ENCODE peak calls at places on chromosome 22, in nine cellular contexts. V is uterus; C is HepG2; K is AG10803; S is HFFc6; W is tibial nerve; U is NB4; Y is lung; M is CD8-positive, alpha-beta T cell. F is an unnamed sample.

GRCh38 chr22:50710886-50711285 is 27.1 kb upstream of the ACR start:
- DNase-seq in V (no peak), C (no peak), K (no peak), S (no peak), W (no peak), U (no peak), Y (no peak), M (no peak), F (no peak)

GRCh38 chr22:37741312-37741795 is 44.5 kb downstream of the TRIOBP start:
- DNase-seq in V (peak; percentile 97), C (peak; percentile 73), K (peak; percentile 98), S (peak; percentile 83), W (peak; percentile 93), U (peak; percentile 97), Y (peak; percentile 86), M (no peak), F (no peak)

GRCh38 chr22:20955548-20955947 is 11.5 kb upstream of the AIFM3 start:
- DNase-seq in V (no peak), C (no peak), K (no peak), S (no peak), W (no peak), U (no peak), Y (no peak), M (no peak), F (no peak)

GRCh38 chr22:38442967-38443674 is 11.9 kb downstream of the KCNJ4 start:
- DNase-seq in V (no peak), C (no peak), K (no peak), S (no peak), W (no peak), U (no peak), Y (no peak), M (no peak), F (no peak)

GRCh38 chr22:41596776-41597634 is 7.4 kb upstream of the PMM1 start:
- DNase-seq in V (peak; percentile 54), C (peak; percentile 39), K (peak; percentile 47), S (peak; percentile 18), W (peak; percentile 40), U (peak; percentile 66), Y (peak; percentile 65), M (peak; percentile 37), F (no peak)

GRCh38 chr22:29147241-29147919 is 58.3 kb upstream of the EMID1 start:
- DNase-seq in V (no peak), C (no peak), K (no peak), S (no peak), W (no peak), U (no peak), Y (no peak), M (no peak), F (no peak)

GRCh38 chr22:39207141-39208012 is 37.4 kb downstream of the PDGFB start:
- DNase-seq in V (no peak), C (no peak), K (peak; percentile 56), S (no peak), W (no peak), U (no peak), Y (no peak), M (no peak), F (no peak)

GRCh38 chr22:39994566-39995345 is at the start of gene FAM83F:
- DNase-seq in V (no peak), C (no peak), K (no peak), S (no peak), W (no peak), U (no peak), Y (no peak), M (peak; percentile 25), F (peak; percentile 81)

GRCh38 chr22:48334971-48335370 is 1492.7 kb downstream of the BRD1 start:
- DNase-seq in V (no peak), C (no peak), K (no peak), S (no peak), W (no peak), U (no peak), Y (no peak), M (no peak), F (no peak)

GRCh38 chr22:41595703-41596102 is 6.1 kb upstream of the PMM1 start:
- DNase-seq in V (no peak), C (no peak), K (no peak), S (no peak), W (no peak), U (no peak), Y (no peak), M (no peak), F (no peak)

GRCh38 chr22:50150161-50151129 is 20.1 kb upstream of the PANX2 start:
- DNase-seq in V (no peak), C (no peak), K (no peak), S (no peak), W (no peak), U (no peak), Y (no peak), M (no peak), F (no peak)

GRCh38 chr22:37529652-37530345 is 10.6 kb upstream of the CARD10 start:
- DNase-seq in V (no peak), C (no peak), K (no peak), S (no peak), W (no peak), U (peak; percentile 30), Y (no peak), M (no peak), F (no peak)

GRCh38 chr22:30373331-30374325 is 13.6 kb downstream of the RNF215 start:
- DNase-seq in V (no peak), C (no peak), K (no peak), S (no peak), W (no peak), U (no peak), Y (no peak), M (no peak), F (no peak)

GRCh38 chr22:21666786-21667185 is 974 bp downstream of the PPIL2 start:
- DNase-seq in V (no peak), C (no peak), K (no peak), S (no peak), W (no peak), U (no peak), Y (no peak), M (no peak), F (no peak)

GRCh38 chr22:23652711-23653110 is 20.6 kb upstream of the DRICH1 start:
- DNase-seq in V (no peak), C (no peak), K (no peak), S (no peak), W (no peak), U (no peak), Y (no peak), M (no peak), F (no peak)

GRCh38 chr22:36365020-36365411 is 22.8 kb downstream of the MYH9 start:
- DNase-seq in V (peak; percentile 75), C (no peak), K (peak; percentile 87), S (peak; percentile 95), W (no peak), U (peak; percentile 83), Y (no peak), M (peak; percentile 84), F (peak; percentile 77)

GRCh38 chr22:17154971-17155370 is 4.1 kb downstream of the HDHD5 start:
- DNase-seq in V (no peak), C (no peak), K (no peak), S (no peak), W (no peak), U (no peak), Y (no peak), M (no peak), F (no peak)

GRCh38 chr22:17157714-17158113 is 1.4 kb downstream of the HDHD5 start:
- DNase-seq in V (no peak), C (no peak), K (no peak), S (no peak), W (no peak), U (no peak), Y (no peak), M (no peak), F (no peak)

GRCh38 chr22:17158176-17158567 is 905 bp downstream of the HDHD5 start:
- DNase-seq in V (no peak), C (no peak), K (no peak), S (no peak), W (no peak), U (no peak), Y (no peak), M (no peak), F (no peak)

GRCh38 chr22:17158568-17159503 is at the start of gene HDHD5:
- DNase-seq in V (peak; percentile 84), C (no peak), K (peak; percentile 86), S (peak; percentile 85), W (peak; percentile 86), U (peak; percentile 91), Y (peak; percentile 89), M (peak; percentile 90), F (peak; percentile 96)

GRCh38 chr22:17155941-17156340 is 3.1 kb downstream of the HDHD5 start:
- DNase-seq in V (no peak), C (no peak), K (no peak), S (no peak), W (no peak), U (peak; percentile 37), Y (no peak), M (no peak), F (no peak)
- TF ChIP-seq CTCF in V (no peak), C (no peak), K (no peak), S (no peak), W (no peak), U (no peak), Y (no peak), M (no peak), F (no peak)

GRCh38 chr22:19891350-19892248 is 36.9 kb upstream of the GNB1L start:
- DNase-seq in V (peak; percentile 35), C (peak; percentile 71), K (peak; percentile 79), S (peak; percentile 77), W (no peak), U (peak; percentile 91), Y (no peak), M (peak; percentile 84), F (peak; percentile 92)
- TF ChIP-seq CTCF in V (no peak), C (peak; percentile 6), K (no peak), S (no peak), W (no peak), U (no peak), Y (no peak), M (no peak), F (no peak)

DNA sequence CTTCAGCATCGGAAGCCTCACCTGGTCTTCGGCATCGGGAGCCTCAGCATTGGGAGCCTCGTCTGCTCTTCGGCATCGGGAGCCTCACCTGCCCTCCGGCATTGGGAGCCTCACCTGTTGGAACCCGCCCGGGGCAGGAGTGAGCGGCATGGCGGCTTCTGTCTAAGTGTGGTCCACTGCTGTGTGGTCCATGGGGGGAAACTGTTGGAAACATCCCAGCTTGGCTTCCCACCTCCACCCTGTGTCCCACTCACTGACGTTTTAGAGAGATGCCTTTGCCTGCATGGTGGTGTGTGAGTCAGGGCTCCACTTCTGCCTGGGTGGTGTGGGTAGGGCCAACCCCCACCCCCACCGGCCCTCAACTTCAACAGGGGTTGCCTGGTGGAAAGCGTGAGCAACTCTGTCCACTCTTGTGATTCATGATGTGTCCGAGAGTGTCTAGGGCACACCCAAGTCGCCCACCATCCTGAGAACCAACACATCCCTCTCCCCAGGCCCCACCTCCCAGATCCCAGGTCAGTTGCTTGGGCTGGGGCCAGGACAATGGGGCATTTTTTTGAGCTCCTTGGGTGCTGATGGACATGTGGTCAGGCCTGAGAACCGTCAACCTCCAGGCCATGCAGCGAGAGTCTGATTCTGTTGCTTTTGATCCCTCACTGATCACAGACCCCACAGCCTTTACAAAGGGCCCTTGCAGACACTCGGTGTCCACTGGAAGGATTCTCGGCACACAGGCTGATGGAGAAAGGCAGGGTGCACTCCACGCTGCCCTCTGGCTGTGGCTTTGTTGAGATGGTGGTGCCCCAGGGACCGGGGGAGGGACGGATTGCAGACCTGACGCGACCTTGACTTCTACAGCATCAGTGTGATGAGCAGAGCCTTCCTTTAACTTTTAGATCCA is 406.7 kb downstream of the TBC1D22A start:
- DNase-seq in V (peak; percentile 9), C (peak; percentile 10), K (no peak), S (no peak), W (no peak), U (peak; percentile 55), Y (no peak), M (no peak), F (no peak)
- TF ChIP-seq CTCF in V (no peak), C (peak; percentile 55), K (peak; percentile 37), S (peak; percentile 64), W (peak; percentile 8), U (peak; percentile 24), Y (no peak), M (no peak), F (no peak)

GRCh38 chr22:42938449-42938848 is 76.5 kb downstream of the PACSIN2 start:
- DNase-seq in V (no peak), C (no peak), K (no peak), S (no peak), W (no peak), U (no peak), Y (no peak), M (no peak), F (no peak)
- TF ChIP-seq CTCF in V (no peak), C (no peak), K (no peak), S (no peak), W (no peak), U (no peak), Y (no peak), M (no peak), F (no peak)